ENCODE peak calls at places on chromosomes 13 and 19, in four cellular contexts. R is stimulated activated effector memory CD8-positive, alpha-beta T cell treated with anti-CD3 and anti-CD28 coated beads, Interleukin-12 subunit alpha, Interleukin-12 subunit beta, amount 100 ng/mL, for 72 hours; L is activated B cell treated with CpG ODN at 0.5 μM for 24 hours; P is NCI-H460. Y is an unnamed sample.

GRCh38 chr19:16078311-16078758 is 2.0 kb downstream of the TPM4 start:
- DNase-seq in R (peak), L (no peak), P (no peak), Y (no peak)

GRCh38 chr13:92573467-92574057 is 653.0 kb upstream of the GPC6 start:
- DNase-seq in R (no peak), L (no peak), P (peak), Y (no peak)

GRCh38 chr19:7910321-7911161 is 4.1 kb upstream of the TGFBR3L start:
- DNase-seq in R (no peak), L (no peak), P (no peak), Y (no peak)

GRCh38 chr13:52158629-52159158 is 703 bp downstream of the NEK3 start:
- DNase-seq in R (no peak), L (no peak), P (peak), Y (no peak)

GRCh38 chr13:101982903-101983302 is 418.9 kb downstream of the FGF14 start:
- DNase-seq in R (no peak), L (no peak), P (no peak), Y (no peak)

GRCh38 chr19:12779162-12779993 is 4.0 kb upstream of the HOOK2 start:
- DNase-seq in R (no peak), L (no peak), P (no peak), Y (no peak)

GRCh38 chr13:113140677-113141590 is 17.5 kb upstream of the PROZ start:
- DNase-seq in R (no peak), L (no peak), P (no peak), Y (no peak)

GRCh38 chr19:42279902-42280760 is 11.1 kb downstream of the CIC start:
- DNase-seq in R (peak), L (peak), P (peak), Y (peak)

GRCh38 chr19:49011194-49011593 is 5.7 kb downstream of the LHB start:
- DNase-seq in R (no peak), L (no peak), P (no peak), Y (no peak)

GRCh38 chr13:34654682-34655081 is 287.4 kb upstream of the NBEA start:
- DNase-seq in R (no peak), L (no peak), P (no peak), Y (no peak)

GRCh38 chr13:21997726-21998125 is 326.9 kb downstream of the FGF9 start:
- DNase-seq in R (no peak), L (no peak), P (no peak), Y (no peak)